ENCODE peak calls at places on chromosomes 12 and 14, in four cellular contexts. O is GM12878, F is HepG2, E is K562. P is an unnamed sample.

GRCh38 chr14:36057452-36058142 is 118.9 kb downstream of the PTCSC3 start:
- DNase-seq in E (no peak), O (no peak), F (no peak), P (no peak)

GRCh38 chr14:59428581-59429012 is 36.6 kb downstream of the GPR135 start:
- DNase-seq in E (no peak), O (no peak), F (no peak), P (no peak)

GRCh38 chr14:20454359-20454644 is 310 bp downstream of the OSGEP start:
- DNase-seq in F (no peak), E (no peak), O (no peak), P (peak; percentile 93)

GRCh38 chr14:55911794-55912193 is 206.4 kb upstream of the PELI2 start:
- DNase-seq in F (no peak), E (no peak), O (no peak), P (no peak)

GRCh38 chr12:43294881-43295280 is 257.1 kb downstream of the ADAMTS20 start:
- DNase-seq in E (no peak), O (no peak), F (no peak), P (no peak)

GRCh38 chr12:104738841-104739642 is 219.0 kb downstream of the SLC41A2 start:
- DNase-seq in E (no peak), O (no peak), F (no peak), P (no peak)

GRCh38 chr12:30578426-30578825 is 117.2 kb downstream of the IPO8 start:
- DNase-seq in E (no peak), F (no peak), O (no peak), P (no peak)

GRCh38 chr12:104957388-104958008 is 592 bp downstream of the SLC41A2 start:
- DNase-seq in F (no peak), E (no peak), O (no peak), P (peak; percentile 57)

GRCh38 chr12:40225984-40226602 is 1.3 kb downstream of the LRRK2 start:
- DNase-seq in F (no peak), E (no peak), O (peak; percentile 85), P (peak; percentile 72)

GRCh38 chr14:64730681-64731080 is 26.5 kb downstream of the PLEKHG3 start:
- DNase-seq in E (no peak), F (no peak), O (no peak), P (no peak)

GRCh38 chr12:1553987-1554982 is 40.1 kb downstream of the FBXL14 start:
- DNase-seq in O (peak; percentile 94), F (no peak), E (no peak), P (no peak)

GRCh38 chr14:93285048-93285447 is 47.8 kb downstream of the BTBD7 start:
- DNase-seq in F (no peak), E (no peak), O (no peak), P (no peak)

GRCh38 chr14:62661818-62662217 is 383.4 kb downstream of the KCNH5 start:
- DNase-seq in F (no peak), O (no peak), E (no peak), P (no peak)

GRCh38 chr12:77343291-77343690 is 277.9 kb upstream of the E2F7 start:
- DNase-seq in E (no peak), F (no peak), O (no peak), P (no peak)

GRCh38 chr12:14769462-14769836 is 33.8 kb downstream of the WBP11 start:
- DNase-seq in E (no peak), O (no peak), F (peak; percentile 42), P (peak; percentile 21)

GRCh38 chr14:75972729-75973480 is 8.9 kb downstream of the TGFB3 start:
- DNase-seq in E (no peak), O (no peak), F (no peak), P (no peak)

GRCh38 chr14:96363751-96364336 is 518 bp downstream of the GSKIP start:
- DNase-seq in F (peak; percentile 48), O (no peak), E (peak; percentile 13), P (peak; percentile 55)

GRCh38 chr12:21773263-21773741 is 1.2 kb downstream of the KCNJ8 start:
- DNase-seq in E (peak; percentile 19), F (no peak), O (no peak), P (no peak)

GRCh38 chr14:50602035-50602434 is 42.1 kb downstream of the ATL1 start:
- DNase-seq in E (no peak), F (no peak), O (no peak), P (no peak)

GRCh38 chr12:45726594-45727300 is 2.8 kb upstream of the ARID2 start:
- DNase-seq in E (peak; percentile 37), F (peak; percentile 9), O (no peak), P (peak; percentile 31)

GRCh38 chr12:93287152-93287551 is 90.6 kb upstream of the NUDT4 start:
- DNase-seq in E (no peak), O (no peak), F (no peak), P (no peak)

GRCh38 chr12:6263931-6264330 is 46.6 kb upstream of the PLEKHG6 start:
- DNase-seq in O (no peak), E (peak; percentile 73), F (peak; percentile 79), P (no peak)

GRCh38 chr12:467591-467990 is 7.9 kb downstream of the B4GALNT3 start:
- DNase-seq in O (no peak), F (no peak), E (no peak), P (no peak)

GRCh38 chr14:95321201-95321600 is 1.5 kb upstream of the CLMN start:
- DNase-seq in F (no peak), O (no peak), E (no peak), P (no peak)

GRCh38 chr14:102594514-102595175 is 2.2 kb downstream of the RCOR1 start:
- DNase-seq in E (peak; percentile 36), O (peak; percentile 66), F (peak; percentile 70), P (peak; percentile 93)

GRCh38 chr14:102591372-102591943 is 991 bp upstream of the RCOR1 start:
- DNase-seq in O (no peak), F (no peak), E (no peak), P (no peak)

GRCh38 chr14:102593841-102594170 is 1.4 kb downstream of the RCOR1 start:
- DNase-seq in F (no peak), O (no peak), E (no peak), P (no peak)

GRCh38 chr14:102591944-102592772 is at the start of gene RCOR1:
- DNase-seq in E (peak; percentile 91), F (peak; percentile 89), O (peak; percentile 80), P (peak; percentile 97)

DNA sequence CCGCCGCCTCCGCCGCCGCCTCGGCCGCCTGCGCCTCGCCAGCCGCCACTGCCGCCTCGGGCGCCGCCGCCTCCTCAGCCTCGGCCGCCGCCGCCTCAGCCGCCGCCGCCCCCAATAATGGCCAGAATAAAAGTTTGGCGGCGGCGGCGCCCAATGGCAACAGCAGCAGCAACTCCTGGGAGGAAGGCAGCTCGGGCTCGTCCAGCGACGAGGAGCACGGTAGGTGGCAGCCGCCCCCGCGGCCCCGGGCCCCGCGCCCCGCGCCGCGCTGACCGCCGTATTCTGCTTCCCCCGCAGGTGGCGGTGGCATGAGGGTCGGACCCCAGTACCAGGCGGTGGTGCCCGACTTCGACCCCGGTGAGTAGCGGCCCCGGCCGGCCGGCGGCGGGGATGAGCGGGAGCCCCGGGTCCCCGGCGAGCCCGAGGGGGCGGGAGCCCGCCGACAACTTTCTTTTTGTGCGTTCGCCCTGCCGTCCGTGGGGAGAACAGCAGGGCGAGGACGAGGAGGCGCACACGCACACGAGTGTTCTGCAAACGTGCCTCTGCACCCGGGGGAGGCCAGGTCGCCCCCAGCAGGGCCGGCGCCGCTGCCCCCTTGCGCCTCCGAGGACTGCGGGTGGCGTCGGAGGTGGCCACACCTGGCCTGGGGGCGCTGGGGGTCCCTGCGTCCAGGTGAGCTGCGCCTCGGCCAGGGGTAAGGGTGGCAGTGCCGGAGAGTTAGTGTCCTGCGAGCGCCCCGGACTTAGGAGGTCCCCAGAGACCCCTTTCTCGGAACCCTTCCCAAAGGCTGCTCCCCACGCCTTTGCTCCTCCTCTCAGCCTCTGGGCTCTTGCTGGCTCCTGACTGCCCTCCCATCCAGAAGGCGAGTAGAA is 756 bp downstream of the RCOR1 start:
- DNase-seq in F (no peak), O (no peak), E (peak; percentile 53), P (peak; percentile 66)
- TF ChIP-seq JUNB in F (no peak), O (no peak), E (no peak), P (no peak)

DNA sequence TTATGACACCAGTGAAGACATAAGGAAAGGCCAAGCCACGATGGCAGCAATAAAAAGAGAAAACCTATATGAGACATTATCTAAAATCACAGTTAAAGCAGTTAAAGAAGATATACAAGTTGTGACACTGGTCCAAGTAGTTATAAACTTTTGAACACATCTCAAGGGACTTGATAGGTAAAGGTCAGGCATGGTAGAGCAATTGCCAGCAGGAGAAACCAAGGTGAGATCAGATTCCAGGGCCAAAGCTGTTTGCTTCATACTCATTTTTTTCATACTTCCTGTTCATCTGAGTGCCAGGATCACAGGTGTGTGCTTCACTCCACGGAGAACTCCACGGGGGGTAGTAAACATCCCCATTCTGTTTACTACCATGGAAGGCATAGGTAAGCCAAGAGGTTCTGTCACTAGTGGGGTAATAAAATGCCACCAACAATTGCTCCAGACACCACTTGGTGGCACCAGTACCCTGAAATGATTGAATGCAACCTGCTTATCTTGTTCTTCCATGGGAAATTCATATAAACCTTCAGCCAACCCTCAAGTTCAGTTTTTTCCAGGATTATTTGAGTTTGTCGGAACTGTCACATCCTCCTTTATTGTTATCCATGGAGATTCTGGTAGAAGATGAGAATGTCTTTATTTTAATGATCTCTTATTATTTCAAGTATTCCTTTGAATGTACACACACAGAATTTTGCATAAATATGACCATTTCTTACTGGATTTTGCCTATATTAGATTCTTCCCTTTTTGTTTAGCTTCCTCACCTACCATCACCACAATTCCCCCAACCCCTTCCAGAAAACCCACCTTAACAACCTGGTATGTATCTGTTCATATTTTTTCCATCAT is 59.2 kb upstream of the TSPAN8 start:
- DNase-seq in O (no peak), E (peak; percentile 27), F (peak; percentile 28), P (peak; percentile 5)
- TF ChIP-seq CHD2 in O (no peak), E (no peak), F (no peak), P (no peak)

GRCh38 chr12:19127270-19127669 is 2.3 kb upstream of the PLEKHA5 start:
- DNase-seq in E (no peak), O (no peak), F (no peak), P (no peak)

GRCh38 chr12:19129486-19130223 is at the start of gene PLEKHA5:
- DNase-seq in F (peak; percentile 44), E (peak; percentile 84), O (no peak), P (peak; percentile 48)

GRCh38 chr12:19129121-19129485 is 430 bp upstream of the PLEKHA5 start:
- DNase-seq in E (no peak), F (no peak), O (no peak), P (peak; percentile 25)

GRCh38 chr12:19130224-19131019 is 889 bp downstream of the PLEKHA5 start:
- DNase-seq in O (no peak), F (no peak), E (peak; percentile 46), P (peak; percentile 19)

GRCh38 chr12:19131020-19131431 is 1.5 kb downstream of the PLEKHA5 start:
- DNase-seq in E (no peak), F (peak; percentile 41), O (no peak), P (peak; percentile 33)
- TF ChIP-seq JUNB in E (no peak), F (no peak), O (no peak), P (no peak)

DNA sequence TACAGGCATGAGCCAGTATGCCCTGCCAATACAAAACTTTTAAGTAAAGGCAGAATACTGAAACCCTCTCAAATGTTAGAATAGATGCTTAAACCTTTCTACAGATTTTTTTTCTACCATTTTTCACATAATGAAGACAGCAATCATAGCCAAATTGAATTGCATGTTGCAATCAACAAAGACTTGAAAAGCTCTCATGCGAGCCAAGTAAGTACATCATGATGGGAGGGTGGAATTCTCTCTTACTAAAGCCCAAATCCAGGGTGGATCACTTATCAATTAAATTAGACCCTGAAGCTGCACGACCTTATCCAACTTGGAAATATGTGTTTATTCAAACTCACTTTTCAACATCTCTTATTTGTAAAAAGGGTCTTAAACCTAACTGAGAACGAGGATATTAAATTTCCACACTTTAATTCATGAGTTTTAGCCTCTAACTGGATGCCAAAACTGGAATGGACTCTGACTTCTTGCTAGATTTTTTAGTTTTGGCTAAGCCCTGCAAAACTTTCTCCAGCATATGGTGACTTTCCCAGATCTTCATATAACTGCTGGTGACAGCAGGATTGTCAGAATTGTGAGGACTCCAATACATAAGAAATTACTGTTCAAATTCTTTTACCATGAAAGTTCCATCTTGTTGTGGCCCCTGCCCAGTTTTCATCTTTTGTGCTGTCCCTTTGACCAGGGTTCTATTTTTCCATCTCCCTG is 53.7 kb downstream of the HECTD4 start:
- DNase-seq in O (no peak), E (no peak), F (no peak), P (no peak)
- TF ChIP-seq CHD2 in O (no peak), E (no peak), F (no peak), P (no peak)

P was measured in A549.